ENCODE peak calls at places on chromosomes 11 and 22, in eight cellular contexts. I is naive thymus-derived CD8-positive, alpha-beta T cell; R is kidney glomerular epithelial cell; U is mammary epithelial cell; O is activated CD8-positive, alpha-beta T cell treated with anti-CD3 and anti-CD28 coated beads for 36 hours; T is GM12891; C is HuH-7; Q is C1 segment of cervical spinal cord. N is an unnamed sample.

GRCh38 chr11:86559311-86559945 is 113.0 kb downstream of the ME3 start:
- DNase-seq in I (no peak), R (peak; percentile 18), U (peak; percentile 55), O (no peak), T (no peak), C (no peak), Q (no peak), N (no peak)

GRCh38 chr22:50445071-50445879 is 29.6 kb downstream of the SBF1 start:
- DNase-seq in I (peak; percentile 57), R (no peak), U (no peak), O (peak; percentile 72), T (no peak), C (no peak), Q (no peak), N (no peak)

GRCh38 chr22:36236338-36237319 is 2.7 kb downstream of the APOL2 start:
- DNase-seq in I (no peak), R (no peak), U (no peak), O (no peak), T (no peak), C (no peak), Q (no peak), N (no peak)

GRCh38 chr11:17812286-17813187 is 78.0 kb downstream of the KCNC1 start:
- DNase-seq in I (no peak), R (no peak), U (no peak), O (no peak), T (no peak), C (no peak), Q (no peak), N (no peak)

GRCh38 chr11:126592496-126593410 is 237.3 kb downstream of the ST3GAL4 start:
- DNase-seq in I (no peak), R (no peak), U (peak; percentile 33), O (no peak), T (no peak), C (no peak), Q (no peak), N (no peak)

GRCh38 chr11:69080361-69080973 is 31.7 kb downstream of the TPCN2 start:
- DNase-seq in I (no peak), R (no peak), U (peak; percentile 85), O (peak; percentile 26), T (no peak), C (no peak), Q (no peak), N (no peak)

GRCh38 chr11:126697937-126698336 is 302.6 kb downstream of the KIRREL3 start:
- DNase-seq in I (no peak), R (no peak), U (no peak), O (no peak), T (no peak), C (no peak), Q (no peak), N (no peak)

GRCh38 chr11:62553839-62554361 is 7.3 kb upstream of the AHNAK start:
- DNase-seq in I (no peak), R (peak; percentile 97), U (peak; percentile 88), O (no peak), T (no peak), C (no peak), Q (no peak), N (no peak)

GRCh38 chr11:86447763-86448480 is 73.2 kb downstream of the CCDC81 start:
- DNase-seq in I (no peak), R (no peak), U (no peak), O (peak; percentile 79), T (no peak), C (no peak), Q (no peak), N (no peak)

GRCh38 chr11:88418508-88418907 is 81.0 kb upstream of the CTSC start:
- DNase-seq in I (no peak), R (no peak), U (peak; percentile 41), O (no peak), T (no peak), C (no peak), Q (no peak), N (no peak)

GRCh38 chr11:74256370-74257133 is 54.9 kb downstream of the P4HA3 start:
- DNase-seq in I (no peak), R (no peak), U (no peak), O (no peak), T (no peak), C (no peak), Q (no peak), N (no peak)

GRCh38 chr11:62505112-62505783 is 41.4 kb downstream of the AHNAK start:
- DNase-seq in I (no peak), R (no peak), U (no peak), O (no peak), T (no peak), C (no peak), Q (no peak), N (no peak)

GRCh38 chr11:123060265-123061000 is 1.5 kb downstream of the HSPA8 start:
- DNase-seq in I (no peak), R (no peak), U (no peak), O (no peak), T (no peak), C (no peak), Q (no peak), N (no peak)

GRCh38 chr11:64261556-64262080 is 10.3 kb downstream of the PLCB3 start:
- DNase-seq in I (no peak), R (no peak), U (no peak), O (no peak), T (no peak), C (no peak), Q (no peak), N (no peak)

GRCh38 chr22:49406047-49406650 is 421.5 kb downstream of the BRD1 start:
- DNase-seq in I (no peak), R (no peak), U (no peak), O (no peak), T (no peak), C (no peak), Q (no peak), N (no peak)